ENCODE peak calls at places on chromosome 17, in nine cellular contexts. N, A, J, H, T, V, L, Z and W are unnamed samples.

GRCh38 chr17:58969156-58969555 is 137.5 kb downstream of the TRIM37 start:
- DNase-seq in Z (no peak), H (no peak), N (no peak), T (no peak), V (no peak), L (no peak), J (no peak), A (no peak), W (peak)

GRCh38 chr17:66755101-66755943 is 79.6 kb upstream of the CACNG5 start:
- DNase-seq in L (no peak), N (no peak), A (no peak), T (no peak), V (no peak), J (peak), H (no peak), Z (no peak), W (peak)

GRCh38 chr17:45227101-45227591 is 5.5 kb downstream of the FMNL1 start:
- DNase-seq in J (peak), V (no peak), L (no peak), T (no peak), N (no peak), A (no peak), Z (no peak), H (peak), W (no peak)

GRCh38 chr17:17613708-17614114 is 22.2 kb upstream of the PEMT start:
- DNase-seq in A (peak), T (peak), H (peak), J (peak), V (peak), Z (peak), N (peak), L (peak), W (no peak)

GRCh38 chr17:45347451-45347850 is 30.6 kb upstream of the MAP3K14 start:
- DNase-seq in L (no peak), V (no peak), Z (no peak), J (no peak), T (no peak), N (no peak), H (no peak), A (no peak), W (no peak)

GRCh38 chr17:44203731-44204452 is 4.2 kb upstream of the ATXN7L3 start:
- DNase-seq in V (peak), Z (no peak), N (no peak), J (peak), L (peak), H (peak), T (no peak), A (no peak), W (no peak)

GRCh38 chr17:76988796-76989195 is 120.6 kb downstream of the MGAT5B start:
- DNase-seq in A (no peak), N (no peak), H (no peak), V (no peak), T (no peak), Z (no peak), L (no peak), J (no peak), W (no peak)

GRCh38 chr17:39979865-39980401 is 674 bp upstream of the PSMD3 start:
- DNase-seq in Z (no peak), L (peak), V (peak), N (no peak), H (peak), J (peak), A (no peak), T (no peak), W (no peak)

GRCh38 chr17:45425125-45425983 is 7.3 kb downstream of the ARHGAP27 start:
- DNase-seq in A (peak), L (no peak), Z (peak), T (peak), V (peak), J (peak), H (peak), N (peak), W (peak)

GRCh38 chr17:31538080-31538762 is 146.7 kb downstream of the RAB11FIP4 start:
- DNase-seq in V (no peak), L (no peak), A (no peak), Z (no peak), H (no peak), J (peak), T (no peak), N (no peak), W (no peak)

GRCh38 chr17:28796062-28796461 is 46.5 kb downstream of the FAM222B start:
- DNase-seq in J (no peak), Z (no peak), V (no peak), A (no peak), L (no peak), T (no peak), H (no peak), N (no peak), W (no peak)

GRCh38 chr17:80456465-80457235 is 19.8 kb downstream of the NPTX1 start:
- DNase-seq in Z (peak), V (no peak), N (no peak), T (no peak), A (no peak), H (peak), L (no peak), J (no peak), W (no peak)

GRCh38 chr17:80860703-80861359 is 130.8 kb upstream of the CHMP6 start:
- DNase-seq in V (no peak), J (no peak), H (no peak), Z (no peak), N (no peak), A (no peak), T (no peak), L (no peak), W (no peak)

GRCh38 chr17:40491486-40491885 is 9.9 kb downstream of the TNS4 start:
- DNase-seq in A (peak), V (no peak), H (no peak), Z (no peak), T (no peak), N (no peak), J (no peak), L (no peak), W (no peak)

GRCh38 chr17:45284176-45285140 is 22.6 kb upstream of the SPATA32 start:
- DNase-seq in H (no peak), A (peak), V (no peak), Z (peak), J (no peak), N (no peak), L (peak), T (peak), W (no peak)

GRCh38 chr17:34220776-34221390 is 34.2 kb upstream of the CCL2 start:
- DNase-seq in N (no peak), A (no peak), T (no peak), Z (no peak), V (no peak), J (no peak), H (peak), L (no peak), W (no peak)

GRCh38 chr17:42676424-42677011 is at the start of gene PLEKHH3:
- DNase-seq in A (no peak), T (no peak), Z (no peak), J (no peak), L (peak), V (peak), N (no peak), H (no peak), W (no peak)

GRCh38 chr17:68310141-68310540 is 18.8 kb downstream of the ARSG start:
- DNase-seq in V (no peak), Z (no peak), N (no peak), L (no peak), T (no peak), A (no peak), H (peak), J (no peak), W (no peak)

GRCh38 chr17:56292010-56292409 is 138.7 kb downstream of the ANKFN1 start:
- DNase-seq in H (peak), N (peak), L (no peak), Z (no peak), A (no peak), T (no peak), J (no peak), V (peak), W (no peak)

GRCh38 chr17:40448639-40449261 is 5.5 kb downstream of the IGFBP4 start:
- DNase-seq in N (no peak), T (no peak), J (peak), Z (no peak), L (no peak), V (no peak), H (peak), A (peak), W (peak)

GRCh38 chr17:4236456-4236855 is 27.3 kb downstream of the ANKFY1 start:
- DNase-seq in T (no peak), V (no peak), L (no peak), J (no peak), A (no peak), Z (no peak), H (peak), N (no peak), W (no peak)

GRCh38 chr17:78357687-78358537 is 2.0 kb downstream of the SOCS3 start:
- DNase-seq in Z (no peak), A (no peak), V (no peak), J (no peak), H (no peak), L (no peak), T (no peak), N (no peak), W (no peak)

GRCh38 chr17:19501219-19501618 is 32.4 kb upstream of the SLC47A1 start:
- DNase-seq in T (no peak), A (no peak), H (no peak), L (no peak), N (no peak), J (no peak), Z (no peak), V (no peak), W (no peak)
- TF ChIP-seq CTCF in T (no peak), A (no peak), H (no peak), L (no peak), N (no peak), J (no peak), Z (no peak), V (no peak), W (no peak)

DNA sequence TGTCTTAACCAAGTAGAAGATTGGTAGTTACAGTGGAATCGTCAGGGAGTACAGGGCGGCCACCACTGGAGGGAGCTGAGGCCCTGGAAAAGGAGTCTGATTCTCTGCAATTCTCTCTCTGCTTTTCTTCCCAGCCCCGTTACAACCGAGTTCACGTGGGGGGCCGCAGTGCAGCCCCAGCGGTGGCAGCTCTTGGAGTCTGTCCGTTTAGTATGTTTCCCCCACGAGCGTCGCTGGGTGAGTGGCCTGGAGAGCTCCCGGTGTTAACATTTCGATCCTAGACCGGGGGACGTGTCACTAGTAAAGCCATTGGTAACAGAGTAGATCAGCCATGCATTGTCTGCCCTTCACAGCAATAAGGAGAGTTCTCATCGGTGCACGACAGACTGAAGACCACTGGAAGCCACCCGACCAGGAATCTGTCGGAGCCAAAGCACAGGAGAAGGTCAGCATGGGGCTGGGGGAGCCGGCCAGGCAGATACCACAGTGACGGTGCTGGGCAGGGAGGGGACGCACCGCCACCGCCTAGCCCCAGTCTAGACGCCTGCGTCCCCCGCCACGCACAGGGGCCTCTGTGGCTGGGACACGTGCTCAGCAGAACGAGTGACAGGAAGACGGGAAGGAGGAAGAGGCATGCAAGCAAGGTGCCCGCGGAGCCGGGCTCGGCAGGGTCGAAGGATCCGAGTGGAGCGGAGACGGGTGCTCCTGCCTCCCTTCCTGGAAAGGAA is 15.7 kb downstream of the SLC16A3 start:
- DNase-seq in A (no peak), H (peak), Z (no peak), N (no peak), L (no peak), J (peak), V (peak), T (no peak), W (no peak)
- TF ChIP-seq CTCF in A (peak), H (peak), Z (peak), N (peak), L (peak), J (peak), V (peak), T (no peak), W (peak)

GRCh38 chr17:82257473-82257872 is 16.0 kb downstream of the CSNK1D start:
- DNase-seq in J (no peak), A (no peak), T (no peak), L (no peak), Z (no peak), N (no peak), V (no peak), H (peak), W (no peak)
- TF ChIP-seq CTCF in J (no peak), A (no peak), T (no peak), L (no peak), Z (no peak), N (no peak), V (no peak), H (no peak), W (no peak)

GRCh38 chr17:74987909-74988711 is 678 bp downstream of the CDR2L start:
- DNase-seq in A (peak), Z (peak), J (peak), V (peak), T (peak), H (peak), N (peak), L (peak), W (no peak)

GRCh38 chr17:74992223-74992622 is 4.8 kb downstream of the CDR2L start:
- DNase-seq in Z (no peak), L (no peak), V (no peak), J (no peak), T (no peak), H (no peak), N (no peak), A (no peak), W (no peak)

GRCh38 chr17:74990581-74991105 is 3.2 kb downstream of the CDR2L start:
- DNase-seq in J (no peak), L (no peak), A (no peak), V (no peak), N (no peak), T (no peak), Z (no peak), H (no peak), W (no peak)

GRCh38 chr17:74986206-74986576 is 1.2 kb upstream of the CDR2L start:
- DNase-seq in V (no peak), L (no peak), A (no peak), N (no peak), T (no peak), H (no peak), J (no peak), Z (no peak), W (no peak)

GRCh38 chr17:74987418-74987908 is at the start of gene CDR2L:
- DNase-seq in Z (peak), V (peak), H (peak), L (peak), A (peak), T (peak), J (peak), N (peak), W (peak)
- TF ChIP-seq CTCF in Z (no peak), V (no peak), H (no peak), L (peak), A (no peak), T (no peak), J (no peak), N (no peak), W (no peak)

GRCh38 chr17:75773808-75774470 is 8.9 kb upstream of the GALK1 start:
- DNase-seq in J (peak), A (peak), N (no peak), L (no peak), T (no peak), H (no peak), V (no peak), Z (no peak), W (no peak)
- TF ChIP-seq CTCF in J (no peak), A (peak), N (no peak), L (no peak), T (no peak), H (no peak), V (peak), Z (no peak), W (peak)

DNA sequence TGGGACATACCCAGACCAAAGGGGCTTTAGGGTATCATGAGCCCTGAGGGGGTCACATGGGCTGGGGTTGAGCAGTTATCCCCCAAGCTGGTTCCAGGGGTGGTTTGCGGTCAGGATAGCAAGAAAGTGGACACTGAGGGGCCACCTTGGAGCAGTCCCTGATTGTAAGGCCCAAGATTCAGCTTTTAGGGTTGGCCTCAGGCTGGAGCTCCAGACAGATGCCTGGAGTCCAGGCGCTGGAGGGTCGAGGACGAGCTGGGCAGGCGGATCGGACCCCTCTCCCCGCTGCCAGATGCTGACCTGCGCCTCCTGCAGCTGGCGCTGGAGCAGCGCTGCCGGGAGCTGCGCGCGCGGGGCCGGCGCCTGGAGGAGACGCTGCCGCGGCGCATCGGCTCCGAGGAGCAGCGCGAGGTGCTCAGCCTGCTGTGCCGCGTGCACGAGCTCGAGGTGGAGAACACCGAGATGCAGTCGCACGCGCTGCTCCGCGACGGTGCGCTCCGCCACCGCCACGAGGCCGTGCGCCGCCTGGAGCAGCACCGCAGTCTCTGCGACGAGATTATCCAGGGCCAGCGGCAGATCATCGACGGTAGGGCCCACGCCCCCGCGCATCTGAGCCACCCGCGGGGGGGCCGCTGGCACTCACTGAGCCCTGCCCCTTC is 10.0 kb downstream of the BTBD17 start:
- DNase-seq in A (no peak), L (peak), J (no peak), N (no peak), Z (no peak), V (no peak), H (no peak), T (no peak), W (no peak)
- TF ChIP-seq CTCF in A (no peak), L (no peak), J (no peak), N (no peak), Z (no peak), V (no peak), H (no peak), T (no peak), W (no peak)

GRCh38 chr17:260944-261343 is 79.5 kb upstream of the DOC2B start:
- DNase-seq in Z (no peak), V (no peak), A (no peak), J (no peak), H (no peak), N (no peak), T (no peak), L (no peak), W (no peak)

GRCh38 chr17:261640-262039 is 80.2 kb upstream of the DOC2B start:
- DNase-seq in A (no peak), Z (no peak), V (no peak), N (no peak), J (no peak), L (no peak), H (no peak), T (no peak), W (no peak)

GRCh38 chr17:259341-259976 is 78.0 kb upstream of the DOC2B start:
- DNase-seq in L (no peak), Z (no peak), H (no peak), V (no peak), T (no peak), N (no peak), A (no peak), J (no peak), W (no peak)

GRCh38 chr17:258906-259305 is 77.5 kb upstream of the DOC2B start:
- DNase-seq in A (no peak), Z (no peak), V (no peak), H (no peak), L (no peak), J (no peak), T (no peak), N (no peak), W (no peak)

DNA sequence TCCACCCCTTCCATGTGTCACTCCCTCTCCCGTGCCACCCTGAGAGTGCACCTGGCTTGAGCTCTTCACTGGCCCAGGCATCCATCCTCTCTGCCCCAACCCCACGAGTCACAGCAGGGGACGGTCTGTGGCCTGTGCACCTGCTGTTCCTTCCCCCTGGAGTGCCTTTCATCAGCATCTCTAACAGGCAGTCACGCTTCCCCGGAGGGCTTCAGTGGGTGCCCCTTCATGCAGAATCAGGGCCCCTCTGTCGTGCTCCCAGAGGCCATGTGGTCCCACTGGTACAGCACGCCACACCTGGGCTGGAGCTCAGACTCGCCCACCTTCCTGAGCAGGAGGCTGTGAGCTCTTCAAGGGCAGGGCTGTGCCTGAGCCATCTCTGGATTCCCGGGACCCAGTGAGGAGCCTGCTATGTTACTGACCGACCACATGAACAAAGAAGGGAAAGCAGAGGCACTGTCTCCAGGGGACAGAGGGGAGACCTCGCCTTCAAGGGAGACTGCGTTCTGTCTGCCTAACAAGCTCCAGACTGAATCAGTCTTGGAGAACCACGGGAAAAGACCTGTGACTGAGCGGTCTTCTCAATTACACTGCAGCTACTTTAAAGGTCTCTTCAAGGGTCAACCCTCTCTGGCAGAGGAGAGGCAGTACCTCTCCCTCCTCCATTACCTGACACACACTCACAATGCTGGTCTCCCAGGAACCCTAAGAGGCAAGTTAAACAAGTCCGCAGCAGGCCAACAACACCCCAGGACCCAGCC is 78.8 kb upstream of the DOC2B start:
- DNase-seq in N (no peak), H (no peak), L (no peak), V (no peak), J (no peak), T (no peak), Z (no peak), A (no peak), W (no peak)
- TF ChIP-seq CTCF in N (no peak), H (no peak), L (no peak), V (no peak), J (no peak), T (no peak), Z (no peak), A (no peak), W (no peak)

DNA sequence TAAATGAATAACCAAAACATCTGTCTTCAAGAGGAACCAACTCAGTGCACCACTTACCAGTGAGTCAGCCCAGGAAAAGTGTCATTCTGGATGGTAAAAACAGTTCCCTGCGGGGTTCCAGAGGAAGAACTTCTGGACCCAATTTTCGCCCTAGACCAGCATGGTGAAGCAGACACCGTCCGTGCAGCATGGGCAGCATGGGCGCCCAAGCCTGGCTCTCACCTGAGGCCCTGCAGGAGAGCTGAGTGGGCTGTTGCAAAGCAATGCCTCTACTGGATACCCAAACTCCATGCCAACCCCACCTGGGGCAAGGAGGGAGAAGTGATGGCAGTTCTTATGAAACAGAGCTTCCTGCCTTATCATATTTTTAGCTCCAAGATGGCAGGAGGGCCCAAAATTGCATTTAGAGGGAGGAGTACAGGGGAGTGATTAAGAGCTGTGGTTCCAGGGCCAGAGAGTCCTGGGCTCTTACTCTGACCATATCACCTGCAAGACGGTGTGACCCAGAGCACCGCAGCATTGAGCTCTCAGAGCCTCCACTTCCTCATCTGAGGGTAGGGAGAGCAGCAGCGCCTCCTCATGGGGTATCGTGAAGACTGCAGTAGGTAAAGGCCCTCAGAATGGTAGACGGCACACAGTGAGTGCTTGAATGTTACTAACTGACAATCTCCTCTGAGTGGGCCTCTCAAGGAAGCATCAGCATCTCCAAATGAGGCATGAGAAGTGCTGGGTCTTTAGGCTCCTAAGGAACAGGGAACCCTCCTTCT is 16.6 kb upstream of the INPP5K start:
- DNase-seq in H (no peak), T (no peak), N (no peak), Z (no peak), V (no peak), L (peak), J (no peak), A (no peak), W (no peak)
- TF ChIP-seq CTCF in H (peak), T (no peak), N (peak), Z (peak), V (peak), L (peak), J (peak), A (no peak), W (peak)